ENCODE peak calls at places on chromosomes 2 and 18, in seven cellular contexts. U is T-helper 2 cell; Q is HTR-8/SVneo; X is GM12892; J is amygdala; O is NCI-H1105; F is effector memory CD4-positive, alpha-beta T cell. Y is an unnamed sample.

GRCh38 chr2:107669335-107669734 is 157.4 kb upstream of the RGPD4 start:
- DNase-seq in U (no peak), Q (peak; percentile 2), X (no peak), J (no peak), O (no peak), F (no peak), Y (no peak)

GRCh38 chr2:233481368-233482142 is 85.0 kb downstream of the USP40 start:
- DNase-seq in U (no peak), Q (no peak), X (no peak), J (no peak), O (no peak), F (no peak), Y (no peak)

GRCh38 chr18:26489191-26489590 is 59.2 kb downstream of the KCTD1 start:
- DNase-seq in U (no peak), Q (no peak), X (no peak), J (no peak), O (no peak), F (no peak), Y (no peak)

GRCh38 chr18:55786651-55787272 is 198.8 kb upstream of the TCF4 start:
- DNase-seq in U (no peak), Q (no peak), X (no peak), J (no peak), O (no peak), F (no peak), Y (no peak)

GRCh38 chr2:217995741-217996141 is 7.1 kb downstream of the TNS1 start:
- DNase-seq in U (no peak), Q (no peak), X (no peak), J (no peak), O (no peak), F (no peak), Y (peak; percentile 64)

GRCh38 chr2:127646487-127647241 is 711 bp downstream of the GPR17 start:
- DNase-seq in U (no peak), Q (no peak), X (no peak), J (no peak), O (no peak), F (no peak), Y (no peak)

GRCh38 chr18:65527879-65528633 is 222.8 kb upstream of the CDH7 start:
- DNase-seq in U (no peak), Q (no peak), X (no peak), J (no peak), O (peak; percentile 36), F (no peak), Y (no peak)

GRCh38 chr18:59448546-59448945 is 89.5 kb upstream of the LMAN1 start:
- DNase-seq in U (no peak), Q (no peak), X (no peak), J (no peak), O (no peak), F (no peak), Y (no peak)

GRCh38 chr18:60232541-60232940 is 140.0 kb downstream of the MC4R start:
- DNase-seq in U (no peak), Q (peak; percentile 5), X (no peak), J (no peak), O (no peak), F (no peak), Y (no peak)

GRCh38 chr18:48753741-48754140 is 197.0 kb downstream of the SMAD7 start:
- DNase-seq in U (no peak), Q (no peak), X (no peak), J (no peak), O (no peak), F (no peak), Y (no peak)

GRCh38 chr2:6820903-6821584 is 44.7 kb downstream of the CMPK2 start:
- DNase-seq in U (no peak), Q (no peak), X (no peak), J (no peak), O (no peak), F (no peak), Y (no peak)

GRCh38 chr2:217937446-217937845 is 65.3 kb downstream of the TNS1 start:
- DNase-seq in U (no peak), Q (no peak), X (no peak), J (no peak), O (no peak), F (no peak), Y (no peak)

GRCh38 chr2:55482186-55482945 is 37.2 kb upstream of the CFAP36 start:
- DNase-seq in U (no peak), Q (peak; percentile 38), X (no peak), J (no peak), O (peak; percentile 78), F (no peak), Y (no peak)

GRCh38 chr2:231132126-231132525 is 7.3 kb upstream of the HTR2B start:
- DNase-seq in U (no peak), Q (peak; percentile 48), X (no peak), J (no peak), O (no peak), F (no peak), Y (no peak)

GRCh38 chr2:128664499-128664971 is 345.9 kb upstream of the HS6ST1 start:
- DNase-seq in U (no peak), Q (no peak), X (no peak), J (no peak), O (no peak), F (no peak), Y (no peak)

GRCh38 chr2:37627715-37628114 is 43.7 kb downstream of the CDC42EP3 start:
- DNase-seq in U (no peak), Q (no peak), X (no peak), J (no peak), O (no peak), F (no peak), Y (no peak)

GRCh38 chr2:240128608-240129144 is 7.4 kb downstream of the COPS9 start:
- DNase-seq in U (no peak), Q (no peak), X (no peak), J (no peak), O (no peak), F (no peak), Y (no peak)

GRCh38 chr18:4284528-4284927 is 170.6 kb downstream of the DLGAP1 start:
- DNase-seq in U (no peak), Q (no peak), X (no peak), J (no peak), O (no peak), F (no peak), Y (no peak)

GRCh38 chr2:228352048-228352447 is 170.6 kb upstream of the SPHKAP start:
- DNase-seq in U (no peak), Q (no peak), X (no peak), J (no peak), O (no peak), F (no peak), Y (no peak)

GRCh38 chr2:33354981-33355380 is 121.5 kb upstream of the RASGRP3 start:
- DNase-seq in U (no peak), Q (no peak), X (no peak), J (no peak), O (no peak), F (no peak), Y (no peak)

GRCh38 chr2:27701676-27702075 is 38.0 kb downstream of the SLC4A1AP start:
- DNase-seq in U (no peak), Q (no peak), X (no peak), J (no peak), O (no peak), F (no peak), Y (no peak)

GRCh38 chr2:34353498-34354113 is 754.5 kb upstream of the FAM98A start:
- DNase-seq in U (no peak), Q (no peak), X (no peak), J (no peak), O (no peak), F (no peak), Y (no peak)

GRCh38 chr2:160331258-160332025 is 131.4 kb upstream of the ITGB6 start:
- DNase-seq in U (no peak), Q (no peak), X (no peak), J (no peak), O (no peak), F (no peak), Y (no peak)

GRCh38 chr2:232369126-232369955 is 9.2 kb upstream of the ALPP start:
- DNase-seq in U (no peak), Q (no peak), X (no peak), J (no peak), O (no peak), F (no peak), Y (no peak)

GRCh38 chr2:160207804-160208661 is 8.0 kb upstream of the ITGB6 start:
- DNase-seq in U (peak; percentile 45), Q (peak; percentile 89), X (no peak), J (no peak), O (no peak), F (no peak), Y (peak; percentile 25)

GRCh38 chr18:65954372-65954771 is 203.6 kb downstream of the CDH7 start:
- DNase-seq in U (no peak), Q (no peak), X (no peak), J (no peak), O (no peak), F (no peak), Y (no peak)

GRCh38 chr2:141021109-141021508 is 1109.7 kb downstream of the LRP1B start:
- DNase-seq in U (no peak), Q (peak; percentile 4), X (no peak), J (no peak), O (no peak), F (no peak), Y (no peak)

Y was measured in tibial nerve.